ENCODE peak calls at places on chromosomes 3 and 15, in six cellular contexts. One of them, this sample, is unnamed.

GRCh38 chr3:198070871-198071270 is 110.9 kb downstream of the LMLN start:
- DNase-seq in effector memory CD4-positive, alpha-beta T cell: no peak
- DNase-seq in Peyer's patch: no peak
- DNase-seq in gastrocnemius medialis: no peak
- DNase-seq in hippocampal formation: no peak
- DNase-seq in stimulated activated CD8-positive, alpha-beta memory T cell treated with anti-CD3 and anti-CD28 coated beads, Interleukin-15, amount 100 ng/mL, for 24 hours: no peak
- DNase-seq in this sample: no peak

GRCh38 chr3:194711913-194712312 is 26.2 kb downstream of the FAM43A start:
- DNase-seq in hippocampal formation: no peak
- DNase-seq in effector memory CD4-positive, alpha-beta T cell: no peak
- DNase-seq in gastrocnemius medialis: peak; percentile 80
- DNase-seq in stimulated activated CD8-positive, alpha-beta memory T cell treated with anti-CD3 and anti-CD28 coated beads, Interleukin-15, amount 100 ng/mL, for 24 hours: no peak
- DNase-seq in Peyer's patch: no peak
- DNase-seq in this sample: no peak

GRCh38 chr15:51062736-51063135 is 32.0 kb downstream of the TNFAIP8L3 start:
- DNase-seq in effector memory CD4-positive, alpha-beta T cell: no peak
- DNase-seq in gastrocnemius medialis: no peak
- DNase-seq in hippocampal formation: no peak
- DNase-seq in Peyer's patch: no peak
- DNase-seq in stimulated activated CD8-positive, alpha-beta memory T cell treated with anti-CD3 and anti-CD28 coated beads, Interleukin-15, amount 100 ng/mL, for 24 hours: no peak
- DNase-seq in this sample: no peak

GRCh38 chr15:68578175-68578959 is 426 bp upstream of the CORO2B start:
- DNase-seq in stimulated activated CD8-positive, alpha-beta memory T cell treated with anti-CD3 and anti-CD28 coated beads, Interleukin-15, amount 100 ng/mL, for 24 hours: no peak
- DNase-seq in Peyer's patch: peak; percentile 40
- DNase-seq in hippocampal formation: peak; percentile 80
- DNase-seq in gastrocnemius medialis: peak; percentile 33
- DNase-seq in effector memory CD4-positive, alpha-beta T cell: no peak
- DNase-seq in this sample: no peak

GRCh38 chr3:46383946-46384330 is 13.2 kb downstream of the CCR5 start:
- DNase-seq in stimulated activated CD8-positive, alpha-beta memory T cell treated with anti-CD3 and anti-CD28 coated beads, Interleukin-15, amount 100 ng/mL, for 24 hours: no peak
- DNase-seq in effector memory CD4-positive, alpha-beta T cell: no peak
- DNase-seq in Peyer's patch: peak; percentile 58
- DNase-seq in hippocampal formation: no peak
- DNase-seq in gastrocnemius medialis: no peak
- DNase-seq in this sample: no peak

GRCh38 chr3:78337801-78338211 is 1297.9 kb downstream of the ROBO2 start:
- DNase-seq in gastrocnemius medialis: no peak
- DNase-seq in stimulated activated CD8-positive, alpha-beta memory T cell treated with anti-CD3 and anti-CD28 coated beads, Interleukin-15, amount 100 ng/mL, for 24 hours: no peak
- DNase-seq in hippocampal formation: no peak
- DNase-seq in Peyer's patch: no peak
- DNase-seq in effector memory CD4-positive, alpha-beta T cell: no peak
- DNase-seq in this sample: no peak

GRCh38 chr3:146218880-146219866 is 31.7 kb downstream of the PLSCR4 start:
- DNase-seq in stimulated activated CD8-positive, alpha-beta memory T cell treated with anti-CD3 and anti-CD28 coated beads, Interleukin-15, amount 100 ng/mL, for 24 hours: peak; percentile 0
- DNase-seq in Peyer's patch: no peak
- DNase-seq in effector memory CD4-positive, alpha-beta T cell: peak; percentile 4
- DNase-seq in gastrocnemius medialis: no peak
- DNase-seq in hippocampal formation: peak; percentile 4
- DNase-seq in this sample: peak; percentile 10

GRCh38 chr3:196634224-196634623 is 5.3 kb upstream of the NRROS start:
- DNase-seq in effector memory CD4-positive, alpha-beta T cell: no peak
- DNase-seq in hippocampal formation: no peak
- DNase-seq in Peyer's patch: peak; percentile 61
- DNase-seq in stimulated activated CD8-positive, alpha-beta memory T cell treated with anti-CD3 and anti-CD28 coated beads, Interleukin-15, amount 100 ng/mL, for 24 hours: no peak
- DNase-seq in gastrocnemius medialis: peak; percentile 19
- DNase-seq in this sample: no peak

This sample was measured in stimulated activated naive CD4-positive, alpha-beta T cell treated with Interleukin-2 at 50 U/mL for 16 hours.